ENCODE peak calls at places on chromosome 15, in seven cellular contexts. One of them, this sample, is unnamed.

GRCh38 chr15:48109856-48110531 is 10.8 kb upstream of the SLC24A5 start:
- DNase-seq in heart right ventricle: no peak
- DNase-seq in choroid plexus epithelial cell: no peak
- DNase-seq in fibroblast of mammary gland: no peak
- DNase-seq in coronary artery: no peak
- DNase-seq in HL-60: no peak
- DNase-seq in AG10803: no peak
- DNase-seq in this sample: no peak

GRCh38 chr15:23467110-23467600 is 20.1 kb upstream of the GOLGA6L2 start:
- DNase-seq in HL-60: no peak
- DNase-seq in fibroblast of mammary gland: peak
- DNase-seq in heart right ventricle: no peak
- DNase-seq in choroid plexus epithelial cell: peak
- DNase-seq in coronary artery: no peak
- DNase-seq in AG10803: peak
- DNase-seq in this sample: no peak

GRCh38 chr15:94300612-94301011 is 69.3 kb downstream of the MCTP2 start:
- DNase-seq in heart right ventricle: peak
- DNase-seq in fibroblast of mammary gland: no peak
- DNase-seq in choroid plexus epithelial cell: no peak
- DNase-seq in AG10803: no peak
- DNase-seq in coronary artery: no peak
- DNase-seq in HL-60: no peak
- DNase-seq in this sample: no peak

GRCh38 chr15:81491414-81492101 is 117.5 kb upstream of the TMC3 start:
- DNase-seq in heart right ventricle: no peak
- DNase-seq in choroid plexus epithelial cell: no peak
- DNase-seq in coronary artery: no peak
- DNase-seq in HL-60: no peak
- DNase-seq in fibroblast of mammary gland: peak
- DNase-seq in AG10803: no peak
- DNase-seq in this sample: no peak

GRCh38 chr15:100111103-100112060 is 230.4 kb downstream of the ADAMTS17 start:
- DNase-seq in HL-60: peak
- DNase-seq in heart right ventricle: peak
- DNase-seq in AG10803: peak
- DNase-seq in coronary artery: peak
- DNase-seq in choroid plexus epithelial cell: peak
- DNase-seq in fibroblast of mammary gland: peak
- DNase-seq in this sample: peak

GRCh38 chr15:48250640-48251076 is 44.6 kb downstream of the SLC12A1 start:
- DNase-seq in AG10803: peak
- DNase-seq in choroid plexus epithelial cell: peak
- DNase-seq in fibroblast of mammary gland: peak
- DNase-seq in heart right ventricle: peak
- DNase-seq in HL-60: peak
- DNase-seq in coronary artery: no peak
- DNase-seq in this sample: peak

GRCh38 chr15:96339662-96340347 is 9.3 kb downstream of the NR2F2 start:
- DNase-seq in AG10803: no peak
- DNase-seq in heart right ventricle: no peak
- DNase-seq in fibroblast of mammary gland: peak
- DNase-seq in coronary artery: no peak
- DNase-seq in HL-60: no peak
- DNase-seq in choroid plexus epithelial cell: peak
- DNase-seq in this sample: no peak

GRCh38 chr15:92528736-92529135 is 126.8 kb downstream of the FAM174B start:
- DNase-seq in heart right ventricle: no peak
- DNase-seq in HL-60: no peak
- DNase-seq in choroid plexus epithelial cell: no peak
- DNase-seq in fibroblast of mammary gland: no peak
- DNase-seq in coronary artery: no peak
- DNase-seq in AG10803: peak
- DNase-seq in this sample: no peak

GRCh38 chr15:22952826-22953579 is 27.2 kb downstream of the CYFIP1 start:
- DNase-seq in heart right ventricle: no peak
- DNase-seq in AG10803: peak
- DNase-seq in HL-60: no peak
- DNase-seq in fibroblast of mammary gland: peak
- DNase-seq in coronary artery: no peak
- DNase-seq in choroid plexus epithelial cell: no peak
- DNase-seq in this sample: no peak

GRCh38 chr15:69200773-69201745 is 40.6 kb downstream of the GLCE start:
- DNase-seq in AG10803: no peak
- DNase-seq in fibroblast of mammary gland: no peak
- DNase-seq in heart right ventricle: no peak
- DNase-seq in choroid plexus epithelial cell: no peak
- DNase-seq in coronary artery: no peak
- DNase-seq in HL-60: no peak
- DNase-seq in this sample: no peak

GRCh38 chr15:40857601-40858351 is 13.9 kb downstream of the SPINT1 start:
- DNase-seq in fibroblast of mammary gland: peak
- DNase-seq in heart right ventricle: peak
- DNase-seq in AG10803: peak
- DNase-seq in choroid plexus epithelial cell: peak
- DNase-seq in HL-60: peak
- DNase-seq in coronary artery: no peak
- DNase-seq in this sample: no peak

DNA sequence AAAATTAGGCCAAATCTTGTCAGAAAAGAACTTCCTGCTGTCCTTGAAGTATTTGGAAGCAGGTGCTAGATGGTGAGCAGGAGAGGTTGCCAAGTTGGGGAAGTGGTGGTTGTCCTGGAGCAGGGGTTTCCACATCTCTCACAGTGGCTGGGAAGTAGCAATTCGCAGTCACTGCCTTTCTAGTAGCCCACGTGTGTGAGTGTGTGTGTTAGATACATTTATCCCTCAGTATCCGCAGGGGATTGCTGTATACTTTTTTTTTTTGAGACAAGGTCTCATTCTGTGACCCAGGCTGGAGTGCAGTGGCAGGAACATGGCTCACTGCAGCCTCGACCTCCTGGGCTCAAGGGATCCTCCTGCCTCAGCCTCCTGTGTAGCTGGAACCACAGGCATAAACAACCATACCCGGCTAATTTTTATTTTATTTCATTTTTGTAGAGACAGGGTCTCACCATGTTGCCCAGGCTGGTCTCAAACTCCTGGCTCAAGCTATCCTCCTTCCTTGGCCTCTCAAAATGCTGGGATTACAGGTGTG is 779 bp downstream of the PPCDC start:
- DNase-seq in choroid plexus epithelial cell: peak
- DNase-seq in fibroblast of mammary gland: peak
- DNase-seq in heart right ventricle: no peak
- DNase-seq in coronary artery: no peak
- DNase-seq in HL-60: peak
- DNase-seq in AG10803: peak
- DNase-seq in this sample: no peak
- H3K4me3 ChIP-seq in choroid plexus epithelial cell: peak
- H3K4me3 ChIP-seq in fibroblast of mammary gland: peak
- H3K4me3 ChIP-seq in heart right ventricle: peak
- H3K4me3 ChIP-seq in coronary artery: peak
- H3K4me3 ChIP-seq in HL-60: peak
- H3K4me3 ChIP-seq in AG10803: peak
- H3K4me3 ChIP-seq in this sample: peak

GRCh38 chr15:66862111-66862815 is 160.2 kb downstream of the SMAD6 start:
- DNase-seq in HL-60: no peak
- DNase-seq in choroid plexus epithelial cell: no peak
- DNase-seq in coronary artery: peak
- DNase-seq in heart right ventricle: no peak
- DNase-seq in AG10803: peak
- DNase-seq in fibroblast of mammary gland: peak
- DNase-seq in this sample: no peak

GRCh38 chr15:66863382-66864085 is 161.5 kb downstream of the SMAD6 start:
- DNase-seq in HL-60: no peak
- DNase-seq in coronary artery: peak
- DNase-seq in heart right ventricle: no peak
- DNase-seq in fibroblast of mammary gland: no peak
- DNase-seq in AG10803: no peak
- DNase-seq in choroid plexus epithelial cell: no peak
- DNase-seq in this sample: no peak

GRCh38 chr15:66864086-66864830 is 162.2 kb downstream of the SMAD6 start:
- DNase-seq in heart right ventricle: no peak
- DNase-seq in HL-60: no peak
- DNase-seq in AG10803: no peak
- DNase-seq in coronary artery: peak
- DNase-seq in fibroblast of mammary gland: no peak
- DNase-seq in choroid plexus epithelial cell: no peak
- DNase-seq in this sample: no peak

GRCh38 chr15:66864871-66865281 is 162.8 kb downstream of the SMAD6 start:
- DNase-seq in heart right ventricle: no peak
- DNase-seq in choroid plexus epithelial cell: no peak
- DNase-seq in coronary artery: peak
- DNase-seq in HL-60: no peak
- DNase-seq in AG10803: no peak
- DNase-seq in fibroblast of mammary gland: no peak
- DNase-seq in this sample: no peak

GRCh38 chr15:66862878-66863335 is 160.9 kb downstream of the SMAD6 start:
- DNase-seq in AG10803: peak
- DNase-seq in HL-60: peak
- DNase-seq in coronary artery: peak
- DNase-seq in heart right ventricle: peak
- DNase-seq in choroid plexus epithelial cell: peak
- DNase-seq in fibroblast of mammary gland: peak
- DNase-seq in this sample: peak
- H3K4me3 ChIP-seq in AG10803: no peak
- H3K4me3 ChIP-seq in HL-60: no peak
- H3K4me3 ChIP-seq in coronary artery: peak
- H3K4me3 ChIP-seq in heart right ventricle: no peak
- H3K4me3 ChIP-seq in choroid plexus epithelial cell: no peak
- H3K4me3 ChIP-seq in fibroblast of mammary gland: no peak
- H3K4me3 ChIP-seq in this sample: no peak

GRCh38 chr15:67138946-67139855 is 73.8 kb downstream of the SMAD3 start:
- DNase-seq in heart right ventricle: no peak
- DNase-seq in coronary artery: no peak
- DNase-seq in choroid plexus epithelial cell: peak
- DNase-seq in fibroblast of mammary gland: no peak
- DNase-seq in AG10803: no peak
- DNase-seq in HL-60: no peak
- DNase-seq in this sample: no peak
- H3K4me3 ChIP-seq in heart right ventricle: no peak
- H3K4me3 ChIP-seq in coronary artery: peak
- H3K4me3 ChIP-seq in choroid plexus epithelial cell: no peak
- H3K4me3 ChIP-seq in fibroblast of mammary gland: no peak
- H3K4me3 ChIP-seq in AG10803: no peak
- H3K4me3 ChIP-seq in HL-60: no peak
- H3K4me3 ChIP-seq in this sample: peak

GRCh38 chr15:34314491-34314890 is 23.1 kb downstream of the SLC12A6 start:
- DNase-seq in AG10803: no peak
- DNase-seq in choroid plexus epithelial cell: no peak
- DNase-seq in fibroblast of mammary gland: peak
- DNase-seq in heart right ventricle: no peak
- DNase-seq in coronary artery: no peak
- DNase-seq in HL-60: no peak
- DNase-seq in this sample: no peak

GRCh38 chr15:34323217-34323616 is 14.4 kb downstream of the SLC12A6 start:
- DNase-seq in coronary artery: no peak
- DNase-seq in fibroblast of mammary gland: no peak
- DNase-seq in choroid plexus epithelial cell: no peak
- DNase-seq in heart right ventricle: no peak
- DNase-seq in AG10803: no peak
- DNase-seq in HL-60: no peak
- DNase-seq in this sample: no peak

DNA sequence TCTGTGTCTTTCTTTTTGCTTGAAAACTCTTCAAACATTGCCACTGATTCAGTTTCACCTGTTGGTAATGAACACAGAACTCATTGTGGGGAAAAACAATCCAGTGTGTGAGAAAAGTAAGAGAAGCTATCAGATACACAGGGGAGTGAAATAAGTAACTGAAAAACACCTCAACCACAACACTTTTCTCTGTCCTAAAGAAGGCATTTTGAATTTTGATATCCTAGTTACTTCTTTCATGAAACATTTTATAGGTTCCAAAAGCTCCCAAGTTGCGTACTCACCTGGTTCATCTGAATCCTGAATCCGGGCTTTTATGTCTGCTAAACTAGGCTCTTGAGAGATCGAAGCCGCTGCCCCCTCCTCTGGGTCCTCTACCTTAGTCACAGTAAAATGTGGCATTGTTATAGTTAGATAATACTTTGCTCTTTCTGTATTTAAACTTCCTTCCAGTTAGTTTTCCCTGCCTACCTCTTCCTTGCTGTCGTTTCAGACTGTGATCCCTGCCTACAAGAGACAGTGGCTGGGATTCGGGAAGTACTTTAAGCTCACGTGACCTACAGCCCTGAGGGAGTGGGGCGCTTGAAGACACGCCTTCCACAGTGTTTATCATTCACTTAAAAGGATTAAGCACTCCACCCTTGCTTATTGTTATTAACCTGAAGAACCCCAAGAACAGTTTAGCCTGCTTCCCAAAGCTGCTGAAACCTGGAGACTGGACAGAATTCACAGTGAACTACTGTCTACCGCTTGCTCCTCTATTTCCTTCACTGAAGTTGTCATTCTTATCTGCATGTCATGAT is 19.1 kb downstream of the SLC12A6 start:
- DNase-seq in choroid plexus epithelial cell: peak
- DNase-seq in coronary artery: no peak
- DNase-seq in HL-60: peak
- DNase-seq in AG10803: peak
- DNase-seq in fibroblast of mammary gland: peak
- DNase-seq in heart right ventricle: peak
- DNase-seq in this sample: peak
- H3K4me3 ChIP-seq in choroid plexus epithelial cell: peak
- H3K4me3 ChIP-seq in coronary artery: peak
- H3K4me3 ChIP-seq in HL-60: peak
- H3K4me3 ChIP-seq in AG10803: peak
- H3K4me3 ChIP-seq in fibroblast of mammary gland: peak
- H3K4me3 ChIP-seq in heart right ventricle: peak
- H3K4me3 ChIP-seq in this sample: peak